ENCODE peak calls at places on chromosome 15, in four cellular contexts. One of them, this sample, is unnamed.

GRCh38 chr15:81301815-81302399 is 22.0 kb downstream of the STARD5 start:
- DNase-seq in brain microvascular endothelial cell: no peak
- DNase-seq in Daoy: no peak
- DNase-seq in GM23248: no peak
- DNase-seq in this sample: no peak

GRCh38 chr15:56960116-56960515 is 41.7 kb downstream of the TCF12 start:
- DNase-seq in brain microvascular endothelial cell: no peak
- DNase-seq in Daoy: no peak
- DNase-seq in GM23248: peak
- DNase-seq in this sample: no peak

GRCh38 chr15:80636675-80637074 is 58.4 kb upstream of the ABHD17C start:
- DNase-seq in brain microvascular endothelial cell: no peak
- DNase-seq in Daoy: no peak
- DNase-seq in GM23248: no peak
- DNase-seq in this sample: no peak

GRCh38 chr15:78444255-78444654 is 6.2 kb downstream of the IREB2 start:
- DNase-seq in brain microvascular endothelial cell: no peak
- DNase-seq in Daoy: no peak
- DNase-seq in GM23248: no peak
- DNase-seq in this sample: no peak

GRCh38 chr15:50390549-50391264 is 33.5 kb upstream of the USP8 start:
- DNase-seq in brain microvascular endothelial cell: no peak
- DNase-seq in Daoy: no peak
- DNase-seq in GM23248: peak
- DNase-seq in this sample: no peak

GRCh38 chr15:66045542-66045941 is 176.3 kb downstream of the RAB11A start:
- DNase-seq in brain microvascular endothelial cell: no peak
- DNase-seq in Daoy: no peak
- DNase-seq in GM23248: no peak
- DNase-seq in this sample: no peak

GRCh38 chr15:98870788-98871187 is 136.8 kb downstream of the PGPEP1L start:
- DNase-seq in brain microvascular endothelial cell: no peak
- DNase-seq in Daoy: no peak
- DNase-seq in GM23248: no peak
- DNase-seq in this sample: no peak

GRCh38 chr15:58462973-58463663 is 31.3 kb downstream of the LIPC start:
- DNase-seq in brain microvascular endothelial cell: no peak
- DNase-seq in Daoy: no peak
- DNase-seq in GM23248: no peak
- DNase-seq in this sample: no peak

GRCh38 chr15:81052046-81052445 is 51.3 kb downstream of the TLNRD1 start:
- DNase-seq in brain microvascular endothelial cell: no peak
- DNase-seq in Daoy: no peak
- DNase-seq in GM23248: no peak
- DNase-seq in this sample: no peak

GRCh38 chr15:31350771-31351170 is 24.1 kb downstream of the KLF13 start:
- DNase-seq in brain microvascular endothelial cell: no peak
- DNase-seq in Daoy: no peak
- DNase-seq in GM23248: no peak
- DNase-seq in this sample: no peak

GRCh38 chr15:75718326-75718725 is 5.7 kb upstream of the CSPG4 start:
- DNase-seq in brain microvascular endothelial cell: peak
- DNase-seq in Daoy: no peak
- DNase-seq in GM23248: peak
- DNase-seq in this sample: peak

GRCh38 chr15:99682455-99682854 is 50.8 kb downstream of the LYSMD4 start:
- DNase-seq in brain microvascular endothelial cell: peak
- DNase-seq in Daoy: peak
- DNase-seq in GM23248: peak
- DNase-seq in this sample: peak

GRCh38 chr15:90035095-90035834 is 34.1 kb downstream of the ZNF710 start:
- DNase-seq in brain microvascular endothelial cell: peak
- DNase-seq in Daoy: peak
- DNase-seq in GM23248: no peak
- DNase-seq in this sample: no peak

GRCh38 chr15:65303687-65304392 is 637 bp upstream of the RNU5B-1 start:
- DNase-seq in brain microvascular endothelial cell: peak
- DNase-seq in Daoy: peak
- DNase-seq in GM23248: peak
- DNase-seq in this sample: peak

GRCh38 chr15:49877871-49878511 is 241.0 kb downstream of the ATP8B4 start:
- DNase-seq in brain microvascular endothelial cell: no peak
- DNase-seq in Daoy: no peak
- DNase-seq in GM23248: peak
- DNase-seq in this sample: no peak

GRCh38 chr15:35669457-35670045 is 123.6 kb upstream of the DPH6 start:
- DNase-seq in brain microvascular endothelial cell: no peak
- DNase-seq in Daoy: no peak
- DNase-seq in GM23248: peak
- DNase-seq in this sample: no peak

This sample was measured in RCC 7860.